ENCODE peak calls at places on chromosomes 13 and 19, in ten cellular contexts. P is iPS-NIHi11, R is NCI-H226, C is HCT116, O is activated B cell treated with CpG ODN at 0.5 μM for 24 hours, A is caudate nucleus, J is smooth muscle cell of the brain vasculature, F is T-helper 2 cell, X is mesothelial cell of epicardium, G is lung microvascular endothelial cell. M is an unnamed sample.

GRCh38 chr13:48730971-48731658 is 77.4 kb downstream of the CYSLTR2 start:
- DNase-seq in P (no peak), R (no peak), C (peak), O (no peak), A (no peak), J (no peak), F (no peak), X (no peak), G (no peak), M (peak)

GRCh38 chr13:103291226-103291625 is 225.0 kb upstream of the SLC10A2 start:
- DNase-seq in P (no peak), R (no peak), C (no peak), O (no peak), A (no peak), J (no peak), F (no peak), X (no peak), G (no peak), M (no peak)

GRCh38 chr13:42363941-42364612 is 92.1 kb downstream of the AKAP11 start:
- DNase-seq in P (no peak), R (no peak), C (no peak), O (no peak), A (no peak), J (peak), F (no peak), X (no peak), G (peak), M (no peak)

GRCh38 chr13:49690133-49690989 is 925 bp downstream of the EBPL start:
- DNase-seq in P (no peak), R (peak), C (no peak), O (no peak), A (no peak), J (no peak), F (no peak), X (no peak), G (peak), M (no peak)

GRCh38 chr19:35519291-35519690 is 5.8 kb upstream of the DMKN start:
- DNase-seq in P (no peak), R (peak), C (no peak), O (no peak), A (no peak), J (no peak), F (no peak), X (no peak), G (no peak), M (no peak)

GRCh38 chr13:62357887-62358645 is 942.4 kb upstream of the PCDH20 start:
- DNase-seq in P (peak), R (peak), C (peak), O (no peak), A (no peak), J (peak), F (no peak), X (no peak), G (peak), M (peak)

GRCh38 chr13:51728972-51729371 is 75.0 kb downstream of the DHRS12 start:
- DNase-seq in P (no peak), R (peak), C (no peak), O (no peak), A (no peak), J (no peak), F (no peak), X (no peak), G (no peak), M (no peak)

GRCh38 chr13:41554180-41554579 is 96.8 kb downstream of the RGCC start:
- DNase-seq in P (no peak), R (no peak), C (no peak), O (no peak), A (no peak), J (no peak), F (no peak), X (no peak), G (no peak), M (no peak)

GRCh38 chr19:38452430-38453366 is 19.2 kb downstream of the RYR1 start:
- DNase-seq in P (peak), R (no peak), C (peak), O (no peak), A (no peak), J (no peak), F (no peak), X (no peak), G (no peak), M (peak)

GRCh38 chr13:53343345-53343744 is 314.7 kb downstream of the OLFM4 start:
- DNase-seq in P (peak), R (no peak), C (no peak), O (no peak), A (no peak), J (no peak), F (no peak), X (no peak), G (no peak), M (peak)

GRCh38 chr19:35757231-35757748 is 461 bp upstream of the HSPB6 start:
- DNase-seq in P (peak), R (peak), C (no peak), O (no peak), A (no peak), J (peak), F (no peak), X (peak), G (no peak), M (no peak)

M was measured in WTC11.